ENCODE peak calls at places on chromosomes 7 and 10, in eight cellular contexts. H is AG09309, L is cardiac fibroblast, N is Calu3, D is left ventricle myocardium superior, K is GM12865, Q is KG1, V is COR-L47. Y is an unnamed sample.

GRCh38 chr7:74452748-74453320 is 872 bp upstream of the GTF2IRD1 start:
- DNase-seq in H (no peak), L (no peak), N (no peak), D (peak; percentile 33), K (no peak), Q (no peak), V (no peak), Y (no peak)

GRCh38 chr10:69866688-69867461 is 65.2 kb downstream of the COL13A1 start:
- DNase-seq in H (no peak), L (peak; percentile 80), N (peak; percentile 41), D (peak; percentile 51), K (no peak), Q (no peak), V (no peak), Y (no peak)

GRCh38 chr10:62610649-62611229 is 193.8 kb upstream of the ADO start:
- DNase-seq in H (no peak), L (peak; percentile 66), N (peak; percentile 82), D (peak; percentile 55), K (peak; percentile 90), Q (peak; percentile 61), V (peak; percentile 86), Y (no peak)

GRCh38 chr10:34194259-34194658 is 620.8 kb downstream of the PARD3 start:
- DNase-seq in H (peak; percentile 44), L (peak; percentile 36), N (no peak), D (no peak), K (no peak), Q (no peak), V (no peak), Y (no peak)

GRCh38 chr7:132653364-132653930 is 77.2 kb upstream of the PLXNA4 start:
- DNase-seq in H (no peak), L (no peak), N (no peak), D (no peak), K (peak; percentile 11), Q (no peak), V (no peak), Y (peak; percentile 81)

GRCh38 chr7:112056409-112056808 is 149.8 kb downstream of the DOCK4 start:
- DNase-seq in H (no peak), L (peak; percentile 96), N (no peak), D (no peak), K (peak; percentile 60), Q (no peak), V (no peak), Y (no peak)

GRCh38 chr10:58107506-58107905 is 160.2 kb downstream of the IPMK start:
- DNase-seq in H (peak; percentile 66), L (peak; percentile 90), N (no peak), D (no peak), K (no peak), Q (no peak), V (no peak), Y (no peak)

GRCh38 chr7:140016540-140016939 is 46.2 kb downstream of the PARP12 start:
- DNase-seq in H (no peak), L (no peak), N (no peak), D (no peak), K (no peak), Q (no peak), V (no peak), Y (no peak)

GRCh38 chr7:77413861-77414424 is 2.2 kb downstream of the GSAP start:
- DNase-seq in H (no peak), L (peak; percentile 70), N (no peak), D (no peak), K (no peak), Q (no peak), V (no peak), Y (no peak)

GRCh38 chr10:34960983-34961382 is 129.2 kb downstream of the CUL2 start:
- DNase-seq in H (no peak), L (peak; percentile 34), N (no peak), D (peak; percentile 64), K (no peak), Q (no peak), V (no peak), Y (no peak)

GRCh38 chr7:27576360-27576944 is 86.2 kb downstream of the HIBADH start:
- DNase-seq in H (peak; percentile 10), L (peak; percentile 64), N (peak; percentile 34), D (no peak), K (peak; percentile 39), Q (peak; percentile 15), V (peak; percentile 42), Y (peak; percentile 37)

GRCh38 chr7:113840954-113841353 is 77.9 kb downstream of the PPP1R3A start:
- DNase-seq in H (no peak), L (no peak), N (no peak), D (no peak), K (no peak), Q (no peak), V (no peak), Y (no peak)

GRCh38 chr10:104300736-104301292 is 31.8 kb downstream of the GSTO2 start:
- DNase-seq in H (peak; percentile 91), L (peak; percentile 99), N (no peak), D (peak; percentile 83), K (no peak), Q (no peak), V (peak; percentile 79), Y (no peak)

GRCh38 chr7:66265566-66265965 is 60.4 kb downstream of the TPST1 start:
- DNase-seq in H (no peak), L (peak; percentile 49), N (no peak), D (no peak), K (no peak), Q (no peak), V (peak; percentile 25), Y (no peak)

GRCh38 chr10:91220954-91221696 is 662 bp downstream of the PCGF5 start:
- DNase-seq in H (no peak), L (peak; percentile 32), N (no peak), D (no peak), K (peak; percentile 54), Q (no peak), V (no peak), Y (peak; percentile 7)

GRCh38 chr7:28065308-28065707 is 115.3 kb downstream of the JAZF1 start:
- DNase-seq in H (peak; percentile 82), L (peak; percentile 58), N (no peak), D (no peak), K (no peak), Q (no peak), V (no peak), Y (peak; percentile 63)

GRCh38 chr10:110069502-110069982 is 61.8 kb downstream of the ADD3 start:
- DNase-seq in H (no peak), L (no peak), N (no peak), D (no peak), K (peak; percentile 80), Q (no peak), V (no peak), Y (no peak)

GRCh38 chr10:33434948-33435347 is 100.5 kb upstream of the NRP1 start:
- DNase-seq in H (no peak), L (no peak), N (no peak), D (no peak), K (no peak), Q (peak; percentile 19), V (no peak), Y (peak; percentile 35)

GRCh38 chr7:68288099-68288498 is 1291.5 kb downstream of the TYW1 start:
- DNase-seq in H (no peak), L (no peak), N (no peak), D (no peak), K (no peak), Q (no peak), V (peak; percentile 81), Y (no peak)

GRCh38 chr10:92279297-92279696 is 11.6 kb downstream of the CPEB3 start:
- DNase-seq in H (no peak), L (peak; percentile 17), N (no peak), D (no peak), K (no peak), Q (no peak), V (no peak), Y (no peak)

GRCh38 chr7:111517441-111518037 is 44.8 kb downstream of the IMMP2L start:
- DNase-seq in H (no peak), L (peak; percentile 23), N (peak; percentile 13), D (no peak), K (no peak), Q (no peak), V (no peak), Y (no peak)

GRCh38 chr7:123260428-123260960 is 60.7 kb upstream of the SLC13A1 start:
- DNase-seq in H (no peak), L (no peak), N (no peak), D (no peak), K (no peak), Q (no peak), V (peak; percentile 61), Y (no peak)

GRCh38 chr7:1538544-1539345 is 8.2 kb downstream of the MAFK start:
- DNase-seq in H (no peak), L (no peak), N (peak; percentile 62), D (no peak), K (no peak), Q (no peak), V (no peak), Y (no peak)

GRCh38 chr10:113080621-113081229 is 130.7 kb downstream of the TCF7L2 start:
- DNase-seq in H (no peak), L (no peak), N (no peak), D (no peak), K (no peak), Q (no peak), V (no peak), Y (no peak)

GRCh38 chr10:25453619-25454018 is 278.8 kb downstream of the GPR158 start:
- DNase-seq in H (no peak), L (no peak), N (no peak), D (no peak), K (no peak), Q (no peak), V (no peak), Y (no peak)

GRCh38 chr7:85776691-85777363 is 590.0 kb upstream of the SEMA3D start:
- DNase-seq in H (peak; percentile 45), L (no peak), N (no peak), D (no peak), K (no peak), Q (no peak), V (no peak), Y (no peak)

GRCh38 chr7:140212100-140212881 is 35.5 kb upstream of the KDM7A start:
- DNase-seq in H (no peak), L (peak; percentile 48), N (no peak), D (no peak), K (peak; percentile 92), Q (no peak), V (no peak), Y (no peak)

GRCh38 chr10:7337431-7338171 is 73.2 kb downstream of the SFMBT2 start:
- DNase-seq in H (no peak), L (no peak), N (no peak), D (no peak), K (peak; percentile 43), Q (no peak), V (no peak), Y (peak; percentile 35)

GRCh38 chr7:43439631-43440401 is 143.1 kb upstream of the STK17A start:
- DNase-seq in H (no peak), L (peak; percentile 65), N (peak; percentile 74), D (no peak), K (peak; percentile 80), Q (peak; percentile 8), V (no peak), Y (peak; percentile 17)

GRCh38 chr7:138328215-138328614 is 131.8 kb upstream of the TRIM24 start:
- DNase-seq in H (no peak), L (peak; percentile 23), N (peak; percentile 20), D (no peak), K (no peak), Q (no peak), V (no peak), Y (no peak)

GRCh38 chr7:55100172-55100961 is 81.5 kb downstream of the EGFR start:
- DNase-seq in H (no peak), L (no peak), N (no peak), D (peak; percentile 93), K (no peak), Q (no peak), V (peak; percentile 47), Y (no peak)

GRCh38 chr7:44382459-44383300 is 57.3 kb upstream of the CAMK2B start:
- DNase-seq in H (no peak), L (peak; percentile 34), N (no peak), D (peak; percentile 46), K (no peak), Q (no peak), V (no peak), Y (no peak)

GRCh38 chr10:77770081-77770867 is 132.7 kb upstream of the KCNMA1 start:
- DNase-seq in H (no peak), L (no peak), N (no peak), D (no peak), K (no peak), Q (no peak), V (no peak), Y (no peak)

GRCh38 chr10:76106611-76107010 is 675.2 kb downstream of the LRMDA start:
- DNase-seq in H (no peak), L (no peak), N (no peak), D (no peak), K (no peak), Q (no peak), V (no peak), Y (no peak)